ENCODE peak calls at places on chromosomes 16 and 17, in eight cellular contexts. L, J, Y, M, I, H, T and A are unnamed samples.

GRCh38 chr16:22191089-22191965 is 14.8 kb upstream of the EEF2K start:
- DNase-seq in L (peak), J (peak), Y (peak), M (peak), I (peak), H (peak), T (peak), A (peak)

GRCh38 chr17:27612160-27612767 is 18.7 kb upstream of the LGALS9 start:
- DNase-seq in L (no peak), J (no peak), Y (no peak), M (peak), I (no peak), H (no peak), T (no peak), A (no peak)

GRCh38 chr17:83057397-83057761 is 22.0 kb upstream of the METRNL start:
- DNase-seq in L (no peak), J (no peak), Y (no peak), M (no peak), I (no peak), H (no peak), T (no peak), A (peak)

GRCh38 chr16:15610369-15610871 is 32.5 kb downstream of the MARF1 start:
- DNase-seq in L (no peak), J (peak), Y (no peak), M (peak), I (no peak), H (peak), T (no peak), A (no peak)

GRCh38 chr17:33291248-33292183 is 1.6 kb downstream of the ASIC2 start:
- DNase-seq in L (peak), J (peak), Y (peak), M (peak), I (peak), H (no peak), T (peak), A (peak)

GRCh38 chr16:75860654-75861053 is 134.4 kb upstream of the CPHXL start:
- DNase-seq in L (peak), J (peak), Y (peak), M (no peak), I (peak), H (peak), T (no peak), A (no peak)

GRCh38 chr17:29195465-29196081 is 15.4 kb upstream of the MYO18A start:
- DNase-seq in L (no peak), J (no peak), Y (no peak), M (peak), I (no peak), H (no peak), T (no peak), A (no peak)

GRCh38 chr17:19867654-19868395 is at the start of gene ULK2:
- DNase-seq in L (peak), J (peak), Y (peak), M (peak), I (peak), H (no peak), T (peak), A (peak)

GRCh38 chr17:75270218-75270965 is 639 bp downstream of the MIF4GD start:
- DNase-seq in L (peak), J (peak), Y (peak), M (peak), I (peak), H (peak), T (peak), A (peak)

DNA sequence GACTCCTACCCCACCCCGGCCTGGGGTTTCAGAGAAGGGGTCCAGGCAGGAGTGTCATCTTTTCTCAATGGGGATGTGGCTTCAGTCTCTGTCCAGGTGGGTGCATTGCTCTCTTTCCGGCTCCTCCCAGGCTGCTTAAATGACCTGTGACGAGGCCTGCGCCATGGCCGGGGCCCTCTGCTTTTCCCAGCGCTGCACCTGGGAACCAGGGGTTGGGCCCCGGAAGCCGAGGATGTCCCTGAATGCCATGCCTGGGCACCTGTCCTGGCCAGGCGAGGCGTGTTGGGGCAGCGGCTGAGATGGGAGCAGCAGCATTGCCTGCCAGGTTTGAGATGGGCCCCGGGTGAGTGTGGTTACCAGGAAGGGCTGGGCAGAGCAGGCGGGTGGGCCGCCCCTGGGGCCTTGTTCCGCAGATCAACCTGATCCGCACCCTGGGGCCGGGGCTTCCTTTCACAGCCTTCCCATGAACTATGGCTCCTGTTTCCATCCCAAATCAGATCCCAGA is 147.4 kb downstream of the SEC14L1 start:
- DNase-seq in L (no peak), J (no peak), Y (no peak), M (no peak), I (peak), H (no peak), T (peak), A (no peak)
- H3K4me2 ChIP-seq in L (peak), J (no peak), Y (no peak), M (peak), I (peak), H (peak), T (peak), A (no peak)

GRCh38 chr16:56652600-56652999 is 914 bp downstream of the MT1B start:
- DNase-seq in L (no peak), J (no peak), Y (no peak), M (no peak), I (no peak), H (no peak), T (no peak), A (no peak)

GRCh38 chr16:56653218-56653617 is 1.5 kb downstream of the MT1B start:
- DNase-seq in L (no peak), J (no peak), Y (no peak), M (no peak), I (no peak), H (no peak), T (no peak), A (no peak)

GRCh38 chr16:56662357-56663354 is 4.9 kb downstream of the MT1F start:
- DNase-seq in L (no peak), J (no peak), Y (peak), M (no peak), I (peak), H (no peak), T (no peak), A (peak)

GRCh38 chr16:56657555-56658430 is at the start of gene MT1F:
- DNase-seq in L (peak), J (peak), Y (peak), M (peak), I (peak), H (peak), T (peak), A (peak)

GRCh38 chr16:56658476-56658875 is 717 bp downstream of the MT1F start:
- DNase-seq in L (no peak), J (no peak), Y (no peak), M (no peak), I (no peak), H (no peak), T (no peak), A (no peak)
- H3K4me2 ChIP-seq in L (peak), J (no peak), Y (no peak), M (peak), I (peak), H (peak), T (peak), A (peak)

GRCh38 chr17:79666111-79666510 is 55.3 kb upstream of the RBFOX3 start:
- DNase-seq in L (no peak), J (no peak), Y (no peak), M (no peak), I (no peak), H (no peak), T (no peak), A (peak)

GRCh38 chr17:79668344-79669250 is 57.7 kb upstream of the RBFOX3 start:
- DNase-seq in L (no peak), J (no peak), Y (peak), M (no peak), I (no peak), H (no peak), T (no peak), A (no peak)

GRCh38 chr17:79667121-79667715 is 56.4 kb upstream of the RBFOX3 start:
- DNase-seq in L (no peak), J (no peak), Y (no peak), M (no peak), I (no peak), H (no peak), T (no peak), A (peak)

GRCh38 chr17:79667746-79668145 is 56.9 kb upstream of the RBFOX3 start:
- DNase-seq in L (no peak), J (no peak), Y (no peak), M (no peak), I (no peak), H (no peak), T (no peak), A (peak)

DNA sequence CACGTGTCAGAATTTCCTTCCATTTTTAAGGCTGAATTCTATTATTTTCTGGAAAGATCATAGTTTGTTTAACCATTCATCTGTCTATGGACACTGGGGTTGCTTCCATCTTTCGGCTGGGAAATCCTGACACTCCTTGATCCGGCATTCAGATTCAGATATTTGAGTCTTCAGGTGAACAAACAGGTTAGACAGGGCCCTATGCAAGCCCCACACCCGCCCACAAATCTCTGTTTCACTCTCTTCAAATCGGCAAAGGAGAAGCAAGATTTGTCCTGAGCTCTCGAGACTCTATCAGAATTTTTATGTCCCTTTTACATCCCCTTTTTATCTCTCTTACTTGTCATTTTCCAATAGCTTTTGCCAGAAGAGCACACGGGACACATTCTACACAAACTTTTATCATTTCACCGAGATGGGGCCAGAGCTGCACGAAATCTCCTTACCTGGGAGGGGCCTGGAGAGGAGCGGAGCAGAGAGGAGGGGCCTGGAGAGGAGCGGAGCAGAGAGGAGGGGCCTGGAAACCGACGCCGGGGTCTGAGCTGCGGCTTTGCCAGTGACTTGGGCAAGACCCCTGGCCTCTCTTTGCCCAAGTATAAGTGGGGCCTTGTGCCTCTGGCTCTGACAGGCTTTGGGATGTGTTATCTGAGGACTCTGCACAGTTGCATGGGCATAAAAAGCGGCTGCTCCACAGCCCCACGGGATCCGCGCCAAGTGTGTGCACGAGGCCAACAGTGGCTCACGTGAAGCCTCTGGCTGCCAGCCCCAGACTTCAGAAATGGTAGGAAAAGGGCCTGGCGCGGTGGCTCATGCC is 54.3 kb upstream of the RBFOX3 start:
- DNase-seq in L (peak), J (no peak), Y (peak), M (peak), I (peak), H (no peak), T (no peak), A (peak)
- H3K4me2 ChIP-seq in L (peak), J (no peak), Y (peak), M (no peak), I (peak), H (no peak), T (no peak), A (peak)

DNA sequence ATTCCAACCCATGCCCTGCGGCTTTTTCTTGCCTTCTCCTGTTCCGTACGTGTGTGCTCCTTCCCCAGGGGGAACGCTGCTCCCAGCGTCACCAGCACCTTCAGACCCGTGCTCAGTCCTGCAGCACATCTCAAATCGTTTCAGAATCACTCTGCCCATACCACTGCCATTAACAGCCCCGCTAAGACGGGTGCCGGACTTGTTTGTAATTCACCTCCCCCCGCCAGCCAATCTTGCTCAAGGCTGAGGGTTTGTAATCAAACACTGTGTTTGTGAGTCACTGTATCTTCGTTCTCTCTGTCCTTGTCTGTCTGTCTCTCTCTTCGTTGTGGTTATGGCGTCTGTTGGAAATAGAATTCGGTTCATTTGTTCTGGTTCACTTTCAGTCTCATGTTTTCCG is 17.3 kb downstream of the CARD14 start:
- DNase-seq in L (no peak), J (peak), Y (no peak), M (peak), I (no peak), H (no peak), T (peak), A (no peak)
- H3K4me2 ChIP-seq in L (no peak), J (peak), Y (no peak), M (peak), I (no peak), H (peak), T (peak), A (no peak)

GRCh38 chr17:55451758-55452468 is 30.3 kb upstream of the MMD start:
- DNase-seq in L (no peak), J (peak), Y (no peak), M (peak), I (no peak), H (no peak), T (no peak), A (no peak)
- H3K4me2 ChIP-seq in L (peak), J (peak), Y (no peak), M (peak), I (no peak), H (no peak), T (peak), A (no peak)

DNA sequence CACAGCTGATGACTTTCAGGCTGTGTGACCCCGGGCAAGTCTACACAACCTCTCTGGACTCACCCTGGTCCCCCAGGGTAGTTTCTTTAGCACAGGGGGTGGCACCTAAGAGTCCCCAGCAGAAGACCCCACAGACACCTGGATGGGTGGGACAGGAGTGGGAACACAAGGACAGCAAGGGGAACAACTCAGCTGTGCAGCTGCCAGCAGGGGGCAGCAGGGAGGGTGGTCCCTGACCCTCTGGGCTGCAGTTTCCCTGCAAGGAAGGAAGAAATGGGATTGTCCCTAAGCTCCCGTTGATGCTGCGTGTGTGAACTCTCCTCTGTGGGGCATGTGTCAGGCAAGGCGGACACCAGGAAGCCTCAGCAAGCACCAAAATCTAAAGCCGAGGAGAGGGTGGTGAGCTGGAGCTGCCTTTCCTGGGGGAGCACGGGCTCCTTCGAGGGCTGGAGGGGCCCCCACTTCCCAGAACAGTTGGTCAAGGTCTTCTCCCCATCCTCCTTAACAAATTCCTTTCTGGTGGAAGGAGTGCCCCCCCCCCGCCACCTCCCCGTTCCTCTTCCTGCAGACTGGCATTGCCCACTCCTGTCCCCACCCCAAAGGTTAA is 24.1 kb upstream of the CDH5 start:
- DNase-seq in L (peak), J (no peak), Y (peak), M (peak), I (peak), H (peak), T (peak), A (peak)
- H3K4me2 ChIP-seq in L (no peak), J (no peak), Y (no peak), M (no peak), I (no peak), H (no peak), T (no peak), A (no peak)

DNA sequence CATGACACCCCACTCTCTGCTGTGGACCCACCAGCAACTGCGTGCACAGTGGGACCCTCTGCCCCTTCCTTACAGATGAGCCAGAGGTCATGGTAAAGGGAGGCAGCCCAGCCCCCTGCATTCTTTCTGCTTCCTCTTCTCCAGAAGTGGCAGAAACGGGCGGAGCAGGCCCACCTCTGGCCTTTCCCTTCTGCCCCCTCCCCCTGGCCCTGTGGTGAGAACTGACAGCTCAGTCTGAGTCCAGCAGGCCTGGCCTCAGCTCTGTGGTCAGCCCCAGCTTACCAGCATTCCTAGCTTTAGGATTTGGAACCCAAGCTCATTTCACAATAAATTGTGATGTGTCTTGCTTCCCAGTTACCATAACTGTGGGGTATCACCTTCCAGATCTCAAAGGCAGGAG is 4.8 kb upstream of the ANKRD11 start:
- DNase-seq in L (no peak), J (peak), Y (no peak), M (peak), I (no peak), H (no peak), T (no peak), A (no peak)
- H3K4me2 ChIP-seq in L (no peak), J (no peak), Y (no peak), M (no peak), I (no peak), H (no peak), T (no peak), A (no peak)

DNA sequence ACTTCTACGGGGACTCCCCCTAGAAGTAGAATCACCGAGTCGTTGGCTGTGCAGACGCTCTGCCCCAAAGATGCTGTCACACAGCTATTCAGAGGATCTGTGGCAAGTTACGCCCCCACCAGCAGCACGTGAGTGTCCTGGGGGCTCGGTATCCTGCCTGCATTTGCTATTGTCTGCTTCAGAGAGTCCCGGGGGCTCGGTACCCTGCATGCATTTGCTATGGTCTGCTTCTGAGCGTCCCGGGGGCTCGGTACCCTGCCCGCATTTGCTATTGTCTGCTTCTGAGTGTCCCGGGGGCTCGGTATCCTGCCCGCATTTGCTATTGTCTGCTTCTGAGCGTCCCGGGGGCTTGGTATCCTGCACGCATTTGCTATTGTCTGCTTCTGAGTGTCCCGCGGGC is 23.8 kb upstream of the ZNF469 start:
- DNase-seq in L (no peak), J (no peak), Y (no peak), M (no peak), I (no peak), H (no peak), T (no peak), A (no peak)
- H3K4me2 ChIP-seq in L (no peak), J (no peak), Y (no peak), M (no peak), I (no peak), H (no peak), T (no peak), A (no peak)